ENCODE peak calls at places on chromosomes 6 and 20, in eight cellular contexts. A is prostate gland, C is cardiac fibroblast, T is AG04449, O is GM12878, U is breast epithelium, E is nephron progenitor cell, J is astrocyte of the spinal cord. F is an unnamed sample.

GRCh38 chr6:103404799-103405198 is 1454.9 kb downstream of the HACE1 start:
- DNase-seq in A (no peak), C (no peak), T (no peak), O (no peak), U (no peak), E (no peak), J (no peak), F (no peak)

GRCh38 chr20:25197870-25198190 is 2.3 kb downstream of the ENTPD6 start:
- DNase-seq in A (no peak), C (no peak), T (no peak), O (no peak), U (no peak), E (no peak), J (no peak), F (no peak)

GRCh38 chr6:158786645-158787304 is 32.4 kb downstream of the EZR start:
- DNase-seq in A (no peak), C (no peak), T (no peak), O (no peak), U (no peak), E (no peak), J (no peak), F (no peak)

GRCh38 chr20:31864521-31865400 is 5.6 kb downstream of the DUSP15 start:
- DNase-seq in A (no peak), C (no peak), T (no peak), O (no peak), U (no peak), E (no peak), J (no peak), F (no peak)

GRCh38 chr6:123803862-123804681 is at the start of gene NKAIN2:
- DNase-seq in A (no peak), C (no peak), T (no peak), O (no peak), U (no peak), E (peak; percentile 70), J (no peak), F (no peak)

GRCh38 chr6:67683960-67684359 is 951.1 kb upstream of the ADGRB3 start:
- DNase-seq in A (no peak), C (peak; percentile 88), T (no peak), O (no peak), U (no peak), E (no peak), J (peak; percentile 81), F (no peak)

GRCh38 chr6:145783796-145784195 is 30.8 kb downstream of the FBXO30 start:
- DNase-seq in A (no peak), C (no peak), T (no peak), O (no peak), U (no peak), E (no peak), J (no peak), F (no peak)

GRCh38 chr6:79570129-79570801 is 33.0 kb upstream of the LCA5 start:
- DNase-seq in A (no peak), C (peak; percentile 63), T (no peak), O (no peak), U (no peak), E (no peak), J (peak; percentile 54), F (no peak)

GRCh38 chr6:150895898-150896632 is 30.6 kb downstream of the MTHFD1L start:
- DNase-seq in A (no peak), C (no peak), T (no peak), O (no peak), U (no peak), E (no peak), J (no peak), F (no peak)

GRCh38 chr6:150891886-150892485 is 26.5 kb downstream of the MTHFD1L start:
- DNase-seq in A (peak; percentile 62), C (peak; percentile 88), T (peak; percentile 45), O (peak; percentile 34), U (peak; percentile 56), E (peak; percentile 68), J (peak; percentile 87), F (peak; percentile 89)

GRCh38 chr6:150897400-150897943 is 32.0 kb downstream of the MTHFD1L start:
- DNase-seq in A (no peak), C (no peak), T (no peak), O (peak; percentile 51), U (no peak), E (no peak), J (no peak), F (no peak)

GRCh38 chr6:150894191-150894744 is 28.8 kb downstream of the MTHFD1L start:
- DNase-seq in A (no peak), C (no peak), T (no peak), O (no peak), U (no peak), E (no peak), J (no peak), F (no peak)

GRCh38 chr6:150894935-150895686 is 29.6 kb downstream of the MTHFD1L start:
- DNase-seq in A (no peak), C (peak; percentile 39), T (no peak), O (peak; percentile 61), U (no peak), E (no peak), J (peak; percentile 82), F (no peak)
- TF ChIP-seq CTCF in A (no peak), C (peak; percentile 14), T (no peak), O (no peak), U (no peak), E (no peak), J (peak; percentile 32), F (no peak)

GRCh38 chr6:75755704-75756103 is 6.7 kb downstream of the MYO6 start:
- DNase-seq in A (no peak), C (no peak), T (no peak), O (no peak), U (no peak), E (no peak), J (no peak), F (no peak)
- TF ChIP-seq CTCF in A (no peak), C (no peak), T (no peak), O (no peak), U (no peak), E (no peak), J (no peak), F (no peak)

GRCh38 chr6:48021904-48022303 is 89.1 kb downstream of the PTCHD4 start:
- DNase-seq in A (no peak), C (no peak), T (no peak), O (no peak), U (no peak), E (no peak), J (no peak), F (no peak)

GRCh38 chr6:48016027-48016755 is 94.8 kb downstream of the PTCHD4 start:
- DNase-seq in A (no peak), C (no peak), T (no peak), O (no peak), U (no peak), E (no peak), J (no peak), F (no peak)
- TF ChIP-seq CTCF in A (no peak), C (no peak), T (no peak), O (no peak), U (no peak), E (no peak), J (no peak), F (no peak)

GRCh38 chr6:137709424-137710281 is 157.4 kb upstream of the TNFAIP3 start:
- DNase-seq in A (no peak), C (peak; percentile 91), T (no peak), O (no peak), U (no peak), E (no peak), J (peak; percentile 36), F (no peak)

GRCh38 chr6:137708481-137708880 is 158.6 kb upstream of the TNFAIP3 start:
- DNase-seq in A (no peak), C (no peak), T (no peak), O (no peak), U (no peak), E (no peak), J (no peak), F (no peak)

GRCh38 chr6:137707038-137707589 is 159.9 kb upstream of the TNFAIP3 start:
- DNase-seq in A (no peak), C (no peak), T (no peak), O (no peak), U (no peak), E (no peak), J (no peak), F (no peak)

GRCh38 chr6:137706065-137706422 is 161.0 kb upstream of the TNFAIP3 start:
- DNase-seq in A (no peak), C (no peak), T (no peak), O (no peak), U (no peak), E (no peak), J (no peak), F (no peak)

DNA sequence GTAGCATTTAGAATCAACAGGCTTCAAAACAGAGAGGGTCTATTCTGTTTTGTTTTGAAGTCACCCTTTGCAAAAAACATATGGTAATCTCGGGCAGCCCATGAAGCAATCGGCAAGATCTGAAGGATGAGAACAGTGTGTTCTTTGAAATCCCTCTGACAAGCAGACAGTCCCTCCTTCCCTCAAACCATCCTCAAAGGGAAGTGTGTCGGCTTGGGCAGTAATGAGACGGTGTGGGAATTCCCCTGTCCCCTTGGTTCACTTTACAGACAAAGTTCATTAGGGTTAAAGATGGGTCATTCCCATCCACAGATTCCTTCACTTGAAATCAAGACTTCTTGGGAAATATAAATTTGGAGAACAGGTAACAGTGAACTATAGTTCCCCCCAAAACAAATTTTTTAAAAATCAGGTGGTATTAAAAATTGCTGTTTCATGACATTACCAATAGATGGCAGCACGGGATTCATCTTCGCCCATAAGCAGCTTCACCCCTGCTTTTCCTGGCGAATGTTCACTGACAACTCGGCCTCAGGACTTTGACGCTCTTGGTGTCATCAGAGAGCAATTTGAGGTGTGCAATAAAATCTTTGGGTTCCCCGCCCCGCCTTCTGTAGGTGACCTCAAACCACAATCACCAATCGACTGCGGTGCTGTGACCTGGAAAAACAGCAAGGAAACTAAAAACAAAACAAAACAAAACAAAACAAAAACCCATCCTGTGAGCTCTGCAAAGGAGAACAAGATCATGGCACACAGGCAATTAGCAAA is 159.3 kb upstream of the TNFAIP3 start:
- DNase-seq in A (peak; percentile 61), C (peak; percentile 93), T (no peak), O (peak; percentile 97), U (peak; percentile 67), E (peak; percentile 37), J (peak; percentile 86), F (peak; percentile 58)
- TF ChIP-seq CTCF in A (peak; percentile 82), C (peak; percentile 72), T (peak; percentile 52), O (peak; percentile 83), U (peak; percentile 74), E (peak; percentile 64), J (peak; percentile 62), F (peak; percentile 67)

GRCh38 chr20:62755817-62756724 is 40.2 kb upstream of the MRGBP start:
- DNase-seq in A (no peak), C (no peak), T (no peak), O (no peak), U (peak; percentile 66), E (no peak), J (no peak), F (no peak)

GRCh38 chr20:62752671-62753501 is 43.4 kb upstream of the MRGBP start:
- DNase-seq in A (no peak), C (no peak), T (no peak), O (no peak), U (no peak), E (peak; percentile 2), J (no peak), F (no peak)

GRCh38 chr20:62753626-62754025 is 42.6 kb upstream of the MRGBP start:
- DNase-seq in A (no peak), C (no peak), T (no peak), O (no peak), U (no peak), E (peak; percentile 0), J (no peak), F (no peak)

GRCh38 chr20:62754122-62754990 is 41.9 kb upstream of the MRGBP start:
- DNase-seq in A (no peak), C (no peak), T (no peak), O (no peak), U (no peak), E (peak; percentile 1), J (no peak), F (no peak)

GRCh38 chr20:62754991-62755356 is 41.3 kb upstream of the MRGBP start:
- DNase-seq in A (no peak), C (no peak), T (no peak), O (no peak), U (no peak), E (no peak), J (no peak), F (no peak)
- TF ChIP-seq CTCF in A (no peak), C (no peak), T (no peak), O (no peak), U (no peak), E (no peak), J (no peak), F (no peak)